ENCODE peak calls at places on chromosomes 11 and 22, in five cellular contexts. L is lower lobe of right lung; G is naive thymus-derived CD4-positive, alpha-beta T cell; N is A549; A is upper lobe of right lung. W is an unnamed sample.

GRCh38 chr22:47204002-47204979 is 441.8 kb downstream of the TBC1D22A start:
- DNase-seq in L (no peak), G (no peak), N (no peak), A (no peak), W (peak; percentile 58)

GRCh38 chr22:40499187-40499753 is 128.9 kb downstream of the SGSM3 start:
- DNase-seq in L (no peak), G (no peak), N (peak; percentile 89), A (no peak), W (peak; percentile 59)

GRCh38 chr22:46376096-46376495 is 40.6 kb downstream of the TRMU start:
- DNase-seq in L (no peak), G (no peak), N (no peak), A (no peak), W (no peak)

GRCh38 chr22:21693999-21694341 is 28.2 kb downstream of the PPIL2 start:
- DNase-seq in L (no peak), G (no peak), N (no peak), A (no peak), W (no peak)

GRCh38 chr11:92222701-92223100 is 1.9 kb upstream of the FAT3 start:
- DNase-seq in L (no peak), G (no peak), N (no peak), A (no peak), W (no peak)

GRCh38 chr11:66131937-66132632 is 62.0 kb downstream of the PACS1 start:
- DNase-seq in L (no peak), G (no peak), N (no peak), A (no peak), W (no peak)

GRCh38 chr11:93287434-93287833 is 43.1 kb upstream of the DEUP1 start:
- DNase-seq in L (no peak), G (no peak), N (no peak), A (no peak), W (no peak)

GRCh38 chr11:73361953-73362776 is 14.0 kb upstream of the RELT start:
- DNase-seq in L (no peak), G (no peak), N (no peak), A (no peak), W (no peak)

GRCh38 chr11:123509737-123510578 is 79.9 kb downstream of the GRAMD1B start:
- DNase-seq in L (no peak), G (no peak), N (no peak), A (no peak), W (no peak)

GRCh38 chr11:63913866-63914830 is 2.8 kb downstream of the RCOR2 start:
- DNase-seq in L (no peak), G (no peak), N (no peak), A (no peak), W (no peak)
- H3K4me1 ChIP-seq in L (peaks cover 36% of the 10 kb centered on the region), G (peaks cover 20% of the 10 kb centered on the region), N (peaks cover 32% of the 10 kb centered on the region), A (peaks cover 34% of the 10 kb centered on the region), W (peaks cover 7% of the 10 kb centered on the region)

GRCh38 chr11:61833926-61834277 is 5.8 kb downstream of the FADS2 start:
- DNase-seq in L (no peak), G (no peak), N (no peak), A (no peak), W (no peak)

GRCh38 chr11:61832758-61833157 is 4.7 kb downstream of the FADS2 start:
- DNase-seq in L (no peak), G (no peak), N (no peak), A (no peak), W (peak; percentile 50)

GRCh38 chr11:61835663-61836024 is 7.5 kb downstream of the FADS2 start:
- DNase-seq in L (no peak), G (no peak), N (no peak), A (no peak), W (no peak)

GRCh38 chr11:61833478-61833877 is 5.4 kb downstream of the FADS2 start:
- DNase-seq in L (no peak), G (no peak), N (no peak), A (no peak), W (peak; percentile 21)

DNA sequence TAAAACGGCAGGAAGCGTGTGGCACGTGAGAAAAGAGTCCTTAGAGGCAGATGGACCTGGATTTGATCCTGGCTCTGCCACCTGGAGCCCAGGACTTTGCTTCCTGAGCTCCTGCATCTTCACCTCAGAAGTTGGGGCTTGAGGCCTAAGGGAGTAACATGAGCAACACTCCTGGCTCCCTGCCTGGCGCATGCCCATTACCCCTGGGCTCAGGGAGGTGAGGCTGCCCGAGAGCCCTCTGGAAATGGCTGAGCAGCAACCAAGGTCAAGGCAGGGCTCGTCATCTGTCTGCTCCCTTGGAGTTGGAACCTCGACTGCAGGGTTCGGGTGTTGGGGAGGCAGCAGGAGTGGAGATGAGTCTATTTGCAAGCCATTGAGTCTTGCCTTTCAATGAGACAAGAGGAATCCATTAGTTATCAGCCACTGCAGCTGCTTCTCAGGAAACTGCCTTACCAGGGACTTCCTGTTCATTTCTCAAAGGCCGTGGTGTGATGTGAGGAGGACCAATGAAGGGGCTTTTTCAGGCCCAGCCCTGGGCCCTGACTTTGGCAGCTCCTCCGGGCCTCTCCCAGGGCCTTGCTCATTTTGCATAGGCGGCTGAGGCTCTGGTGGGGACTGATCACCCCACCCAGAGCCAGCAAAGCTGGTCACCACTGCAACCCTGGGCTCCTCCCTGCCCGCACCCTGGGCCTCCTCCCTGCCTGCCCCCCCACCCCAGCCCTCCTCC is 6.3 kb downstream of the FADS2 start:
- DNase-seq in L (no peak), G (no peak), N (no peak), A (no peak), W (peak; percentile 87)
- H3K4me1 ChIP-seq in L (peaks cover 29% of the 10 kb centered on the region), G (peaks cover 11% of the 10 kb centered on the region), N (peaks cover 66% of the 10 kb centered on the region), A (peaks cover 22% of the 10 kb centered on the region), W (peaks cover 15% of the 10 kb centered on the region)

DNA sequence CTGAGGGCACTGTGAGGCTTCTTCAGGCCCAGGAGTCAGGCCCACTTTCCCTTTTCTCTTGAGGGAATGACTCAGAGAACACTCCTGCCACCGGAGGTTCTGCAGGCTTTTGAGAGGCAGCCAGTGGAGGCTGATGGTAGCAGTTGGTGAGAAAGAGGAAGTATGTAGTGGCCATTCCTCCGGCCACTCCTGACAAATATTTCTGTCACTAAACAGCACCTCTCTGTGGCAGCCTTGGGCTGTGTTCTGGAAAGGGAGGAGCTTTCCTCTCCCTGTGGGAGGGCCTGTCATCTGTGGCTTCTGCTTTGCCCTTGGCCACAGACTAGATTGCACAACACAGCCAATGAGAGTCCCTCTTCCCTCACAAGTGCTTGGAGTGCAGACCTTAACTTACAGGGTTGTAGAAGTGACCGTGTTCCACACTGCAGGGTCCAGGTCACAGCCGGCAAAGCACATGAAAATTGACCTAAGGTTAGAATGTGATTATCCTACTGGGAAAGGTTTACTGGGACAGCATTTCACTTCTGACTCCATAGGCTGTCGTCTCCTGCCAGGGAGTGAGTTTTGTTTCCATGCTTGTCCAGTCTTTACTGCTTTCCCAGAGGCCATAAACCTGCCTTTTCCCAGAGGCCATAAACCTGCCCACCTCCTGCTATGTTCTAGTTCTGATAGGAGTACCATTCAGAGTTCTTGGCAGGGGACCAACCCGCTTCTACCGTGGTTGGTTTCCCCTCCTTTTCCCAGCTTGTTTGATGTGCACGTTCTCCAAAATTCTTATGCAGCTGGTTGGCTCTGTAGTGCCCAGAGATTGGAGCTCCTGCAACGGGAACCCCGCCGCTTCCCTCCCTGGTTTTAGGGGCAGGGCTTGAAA is 33.3 kb downstream of the MARK2 start:
- DNase-seq in L (peak; percentile 84), G (no peak), N (peak; percentile 86), A (peak; percentile 81), W (peak; percentile 87)
- H3K4me1 ChIP-seq in L (peaks cover 80% of the 10 kb centered on the region), G (peaks cover 62% of the 10 kb centered on the region), N (peaks cover 48% of the 10 kb centered on the region), A (peaks cover 69% of the 10 kb centered on the region), W (peaks cover 35% of the 10 kb centered on the region)

DNA sequence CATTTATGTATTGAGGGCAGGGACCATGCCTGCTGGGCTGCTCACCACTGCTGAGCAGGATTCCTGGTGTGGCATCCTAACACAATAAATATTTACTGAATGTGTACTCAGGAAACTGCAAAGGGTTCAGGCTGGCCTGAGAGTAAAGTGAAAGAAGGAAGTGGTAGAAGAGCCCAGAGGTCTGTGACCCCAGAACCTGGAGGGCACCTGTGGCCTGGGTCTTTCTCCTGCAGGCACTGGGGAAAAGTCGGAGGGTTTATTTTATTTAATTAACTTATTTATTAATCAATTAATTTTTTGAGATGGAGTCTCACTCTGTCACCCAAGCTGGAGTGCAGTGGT is 28.2 kb downstream of the TXN2 start:
- DNase-seq in L (no peak), G (no peak), N (no peak), A (no peak), W (no peak)
- H3K4me1 ChIP-seq in L (peaks cover 87% of the 10 kb centered on the region), G (peaks cover 48% of the 10 kb centered on the region), N (peaks cover 39% of the 10 kb centered on the region), A (peaks cover 75% of the 10 kb centered on the region), W (peaks cover 20% of the 10 kb centered on the region)

DNA sequence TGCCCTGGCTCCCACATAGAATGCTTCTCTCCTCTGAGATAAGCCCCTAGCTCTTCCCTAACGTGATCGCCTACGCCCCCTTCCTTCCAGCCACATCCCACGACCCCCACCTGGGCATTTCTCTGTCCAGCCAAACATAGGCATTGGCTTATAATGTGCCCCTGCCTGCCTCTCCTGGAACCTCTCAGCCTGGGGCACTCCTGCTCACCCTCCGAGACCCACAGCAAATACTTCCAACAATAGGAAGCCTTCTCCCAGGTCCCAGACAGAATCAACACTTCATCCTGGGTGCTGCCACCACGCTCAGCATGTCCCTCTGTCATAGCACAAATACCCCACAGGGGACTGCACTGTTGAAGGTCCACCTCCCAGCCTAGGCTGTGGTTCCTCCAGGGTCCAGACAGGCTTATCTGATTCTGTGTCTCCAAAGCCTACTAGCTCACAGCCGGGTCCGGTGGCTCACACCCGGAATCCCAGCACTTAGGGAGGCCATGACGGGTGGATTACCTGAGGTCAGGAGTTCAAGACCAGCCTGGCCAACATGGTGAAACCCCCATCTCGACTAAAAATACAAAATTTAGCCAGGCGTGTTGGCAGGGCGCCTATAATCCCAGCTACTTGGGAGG is 24.2 kb upstream of the TMPRSS4 start:
- DNase-seq in L (no peak), G (no peak), N (no peak), A (peak; percentile 45), W (no peak)
- H3K4me1 ChIP-seq in L (no peaks in the 10 kb centered on the region), G (peaks cover 51% of the 10 kb centered on the region), N (no peaks in the 10 kb centered on the region), A (peaks cover 4% of the 10 kb centered on the region), W (no peaks in the 10 kb centered on the region)

DNA sequence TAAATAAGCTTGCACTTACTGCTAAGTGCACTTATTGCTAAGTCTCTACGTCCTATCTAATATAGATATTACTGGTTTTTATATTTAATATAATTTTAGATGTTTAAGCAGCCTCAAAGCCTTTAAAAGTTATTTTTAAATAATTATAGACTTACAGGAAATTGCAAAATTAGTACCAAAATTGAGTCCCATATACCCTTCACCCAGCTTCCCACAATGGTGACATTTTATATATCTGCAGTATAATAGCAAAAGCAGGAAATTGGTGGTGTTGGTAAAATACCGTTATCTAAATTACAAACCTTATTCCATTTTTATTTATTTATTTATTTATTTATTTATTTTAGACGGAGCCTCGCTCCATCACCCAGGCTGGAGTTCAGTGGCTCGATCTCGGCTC is 1.9 kb upstream of the AP1B1 start:
- DNase-seq in L (no peak), G (no peak), N (no peak), A (no peak), W (no peak)
- H3K4me1 ChIP-seq in L (peaks cover 35% of the 10 kb centered on the region), G (peaks cover 7% of the 10 kb centered on the region), N (peaks cover 25% of the 10 kb centered on the region), A (peaks cover 30% of the 10 kb centered on the region), W (no peaks in the 10 kb centered on the region)

W was measured in right cardiac atrium.